ENCODE peak calls at places on chromosomes 2 and 18, in six cellular contexts. P, K, V, S, C and T are unnamed samples.

GRCh38 chr2:106144621-106145331 is 49.3 kb downstream of the UXS1 start:
- DNase-seq in P (no peak), K (peak), V (no peak), S (no peak), C (no peak), T (no peak)

GRCh38 chr2:199602271-199602895 is 144.6 kb upstream of the SATB2 start:
- DNase-seq in P (no peak), K (no peak), V (no peak), S (no peak), C (no peak), T (no peak)

GRCh38 chr18:78904179-78904531 is 75.5 kb upstream of the SALL3 start:
- DNase-seq in P (no peak), K (no peak), V (no peak), S (no peak), C (no peak), T (no peak)

GRCh38 chr18:76394780-76395476 is 100.1 kb downstream of the ZNF516 start:
- DNase-seq in P (no peak), K (peak), V (no peak), S (no peak), C (peak), T (no peak)

GRCh38 chr2:19687260-19687659 is 214.5 kb downstream of the TTC32 start:
- DNase-seq in P (peak), K (no peak), V (no peak), S (no peak), C (no peak), T (no peak)

GRCh38 chr2:112534826-112535225 is 7.4 kb upstream of the POLR1B start:
- DNase-seq in P (no peak), K (no peak), V (no peak), S (no peak), C (no peak), T (no peak)

GRCh38 chr2:113166187-113166645 is 7.6 kb upstream of the PSD4 start:
- DNase-seq in P (no peak), K (no peak), V (no peak), S (no peak), C (no peak), T (no peak)

GRCh38 chr2:133054297-133054696 is 384.3 kb upstream of the LYPD1 start:
- DNase-seq in P (no peak), K (peak), V (no peak), S (no peak), C (no peak), T (no peak)

GRCh38 chr18:10035306-10035991 is 121.6 kb downstream of the VAPA start:
- DNase-seq in P (no peak), K (no peak), V (no peak), S (no peak), C (no peak), T (no peak)

GRCh38 chr2:83991992-83992391 is 467.1 kb downstream of the SUCLG1 start:
- DNase-seq in P (no peak), K (no peak), V (no peak), S (no peak), C (no peak), T (no peak)

GRCh38 chr18:57859314-57859713 is 56.2 kb upstream of the ATP8B1 start:
- DNase-seq in P (no peak), K (peak), V (no peak), S (no peak), C (peak), T (no peak)

GRCh38 chr18:57698571-57699276 is 77.1 kb upstream of the NARS1 start:
- DNase-seq in P (no peak), K (peak), V (peak), S (no peak), C (peak), T (no peak)

GRCh38 chr2:223995569-223995968 is 38.3 kb downstream of the MRPL44 start:
- DNase-seq in P (no peak), K (peak), V (no peak), S (no peak), C (peak), T (no peak)

GRCh38 chr2:58640042-58640441 is 398.9 kb upstream of the FANCL start:
- DNase-seq in P (no peak), K (no peak), V (no peak), S (no peak), C (no peak), T (no peak)

GRCh38 chr2:186648130-186648529 is 45.7 kb upstream of the FAM171B start:
- DNase-seq in P (no peak), K (peak), V (no peak), S (no peak), C (no peak), T (no peak)

GRCh38 chr2:62817995-62818713 is 112.6 kb downstream of the EHBP1 start:
- DNase-seq in P (no peak), K (peak), V (no peak), S (no peak), C (no peak), T (no peak)

GRCh38 chr2:88810017-88810416 is 118.5 kb downstream of the RPIA start:
- DNase-seq in P (no peak), K (no peak), V (no peak), S (no peak), C (no peak), T (no peak)

GRCh38 chr18:28048612-28049011 is 128.3 kb downstream of the CDH2 start:
- DNase-seq in P (no peak), K (no peak), V (no peak), S (no peak), C (no peak), T (no peak)

GRCh38 chr2:234081970-234082822 is 31.7 kb downstream of the SPP2 start:
- DNase-seq in P (no peak), K (no peak), V (no peak), S (no peak), C (no peak), T (no peak)
- TF ChIP-seq CTCF in P (no peak), K (no peak), V (no peak), S (no peak), C (no peak), T (no peak)

DNA sequence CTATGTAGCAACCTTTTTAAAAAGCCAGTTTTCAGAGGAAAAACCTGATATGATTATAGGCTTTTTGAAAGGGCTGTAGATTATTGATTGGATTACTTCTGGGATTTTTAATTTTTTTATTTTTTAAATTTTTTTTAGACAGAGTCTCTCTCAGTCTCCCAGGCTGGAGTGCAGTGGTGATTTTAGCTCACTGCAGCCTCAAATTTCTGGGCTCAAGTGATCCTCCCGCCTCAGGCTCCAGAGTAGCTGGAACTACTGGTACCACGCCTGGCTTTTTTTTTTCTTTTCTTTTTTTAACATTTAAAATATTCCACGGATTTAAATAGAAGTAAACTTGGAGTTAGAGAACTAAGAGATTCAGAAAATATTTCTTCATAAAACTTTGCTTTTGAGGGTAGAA is 1.2 kb downstream of the MRPL19 start:
- DNase-seq in P (no peak), K (no peak), V (no peak), S (no peak), C (no peak), T (no peak)
- TF ChIP-seq CTCF in P (peak), K (no peak), V (no peak), S (no peak), C (no peak), T (no peak)

GRCh38 chr18:49495074-49495473 is 8.0 kb upstream of the C18orf32 start:
- DNase-seq in P (no peak), K (no peak), V (no peak), S (no peak), C (no peak), T (no peak)
- TF ChIP-seq CTCF in P (no peak), K (no peak), V (no peak), S (no peak), C (no peak), T (no peak)

GRCh38 chr18:39162013-39162412 is 1596.4 kb upstream of the CELF4 start:
- DNase-seq in P (no peak), K (no peak), V (no peak), S (no peak), C (no peak), T (no peak)
- TF ChIP-seq CTCF in P (no peak), K (peak), V (no peak), S (no peak), C (no peak), T (no peak)

DNA sequence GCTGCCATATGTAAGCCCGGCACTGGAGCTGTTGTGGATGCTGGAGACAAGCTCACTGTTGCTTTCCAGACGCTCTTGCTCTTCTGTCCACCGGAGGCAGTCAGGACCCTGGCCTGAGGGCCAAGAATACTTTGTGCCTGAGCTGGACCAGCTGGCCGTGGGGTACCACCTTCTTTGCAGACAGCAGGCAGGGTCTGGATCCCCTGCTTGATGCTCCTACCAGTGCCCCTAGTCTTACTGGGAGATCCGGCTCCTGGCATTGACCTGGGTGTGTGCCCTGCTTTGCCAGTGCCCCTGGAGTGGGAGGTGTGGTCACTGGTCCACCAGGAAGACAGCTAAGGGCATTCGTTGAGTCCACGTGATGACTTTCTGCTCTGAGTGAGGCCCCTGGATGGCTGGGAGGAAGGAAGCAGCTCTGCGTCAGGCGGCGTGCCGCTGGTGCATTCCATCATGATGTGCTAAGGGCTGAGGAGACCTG is 59.3 kb downstream of the LRRFIP1 start:
- DNase-seq in P (no peak), K (no peak), V (no peak), S (no peak), C (peak), T (no peak)
- TF ChIP-seq CTCF in P (peak), K (peak), V (peak), S (peak), C (peak), T (no peak)

GRCh38 chr2:194323740-194324139 is 1333.3 kb upstream of the SLC39A10 start:
- DNase-seq in P (no peak), K (no peak), V (no peak), S (no peak), C (no peak), T (no peak)

GRCh38 chr2:194314042-194314441 is 1343.0 kb upstream of the SLC39A10 start:
- DNase-seq in P (no peak), K (no peak), V (no peak), S (no peak), C (no peak), T (no peak)

GRCh38 chr2:194320520-194320919 is 1336.5 kb upstream of the SLC39A10 start:
- DNase-seq in P (no peak), K (no peak), V (no peak), S (no peak), C (no peak), T (no peak)

DNA sequence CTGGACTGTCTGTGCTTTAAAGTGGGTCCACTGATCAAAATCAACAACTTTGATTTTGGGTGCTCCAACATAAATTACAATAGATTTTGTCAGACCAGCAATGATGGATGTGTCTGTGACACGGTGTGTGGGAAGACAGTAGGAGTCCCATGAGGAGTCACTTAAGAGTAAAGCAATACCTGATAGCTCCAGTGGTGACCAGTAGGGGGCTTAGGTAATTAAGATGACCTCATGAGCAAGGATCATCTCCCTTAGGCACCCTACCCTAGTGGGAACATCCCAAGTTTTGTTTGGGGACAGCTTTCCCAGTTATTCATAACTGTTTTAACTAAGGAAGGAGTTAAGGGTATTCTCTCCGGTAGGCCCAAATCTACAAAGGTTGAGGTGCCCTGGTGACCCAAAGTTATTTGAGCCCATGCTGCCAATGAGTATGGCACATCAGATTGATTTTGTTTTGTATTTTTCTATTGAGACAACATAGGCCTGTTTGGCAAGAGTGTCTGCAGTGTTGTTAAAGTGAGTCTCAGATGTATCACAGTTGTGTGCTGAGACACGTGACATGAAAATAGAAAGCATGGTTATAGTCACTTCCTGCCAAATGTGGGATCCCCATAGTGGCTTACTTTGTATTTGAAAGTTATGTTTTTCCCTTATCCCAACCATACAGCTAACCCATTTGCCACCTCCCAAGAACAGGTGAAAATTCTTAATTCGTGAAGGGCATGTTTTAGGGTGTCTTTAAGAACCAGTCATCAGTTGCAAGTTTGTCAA is 1337.6 kb upstream of the SLC39A10 start:
- DNase-seq in P (no peak), K (no peak), V (no peak), S (no peak), C (no peak), T (no peak)
- TF ChIP-seq CTCF in P (peak), K (peak), V (no peak), S (peak), C (no peak), T (peak)

GRCh38 chr18:40935423-40935822 is 1019.6 kb upstream of the PIK3C3 start:
- DNase-seq in P (no peak), K (no peak), V (no peak), S (no peak), C (peak), T (peak)
- TF ChIP-seq CTCF in P (peak), K (peak), V (peak), S (peak), C (peak), T (peak)